ENCODE peak calls at places on chromosomes 2 and 18, in eight cellular contexts. K, F, E, V, R, S, L and P are unnamed samples. For H3K9me3, the result is how much of the 10 kb centered on the place peaks cover.

GRCh38 chr2:33766175-33766574 is 167.1 kb upstream of the FAM98A start:
- DNase-seq in K (no peak), F (no peak), E (no peak), V (no peak), R (no peak), S (no peak), L (no peak), P (no peak)

GRCh38 chr2:162403884-162404283 is 60.0 kb downstream of the GCA start:
- DNase-seq in K (peak), F (no peak), E (peak), V (no peak), R (no peak), S (no peak), L (no peak), P (no peak)

GRCh38 chr2:12106440-12107080 is 360.1 kb downstream of the LPIN1 start:
- DNase-seq in K (peak), F (no peak), E (peak), V (peak), R (no peak), S (no peak), L (no peak), P (no peak)

GRCh38 chr2:101396352-101396717 is 9.0 kb upstream of the CREG2 start:
- DNase-seq in K (peak), F (no peak), E (no peak), V (no peak), R (no peak), S (no peak), L (no peak), P (peak)

GRCh38 chr2:240932001-240932723 is 26.0 kb downstream of the CROCC2 start:
- DNase-seq in K (no peak), F (no peak), E (peak), V (peak), R (no peak), S (no peak), L (no peak), P (no peak)

GRCh38 chr2:147844691-147845607 is at the start of gene ACVR2A:
- DNase-seq in K (peak), F (no peak), E (peak), V (peak), R (no peak), S (no peak), L (peak), P (peak)

GRCh38 chr18:34287825-34288224 is 63.1 kb upstream of the NOL4 start:
- DNase-seq in K (no peak), F (no peak), E (no peak), V (no peak), R (no peak), S (no peak), L (no peak), P (no peak)

GRCh38 chr2:48483916-48484315 is 46.0 kb upstream of the STON1 start:
- DNase-seq in K (peak), F (no peak), E (no peak), V (no peak), R (no peak), S (no peak), L (no peak), P (no peak)

GRCh38 chr18:67400502-67401117 is 115.9 kb downstream of the DSEL start:
- DNase-seq in K (peak), F (no peak), E (no peak), V (no peak), R (no peak), S (no peak), L (no peak), P (no peak)

GRCh38 chr2:200406379-200406778 is 99.9 kb downstream of the SPATS2L start:
- DNase-seq in K (no peak), F (no peak), E (no peak), V (no peak), R (no peak), S (no peak), L (no peak), P (no peak)

GRCh38 chr2:238966274-238966937 is 118.5 kb downstream of the TWIST2 start:
- DNase-seq in K (no peak), F (no peak), E (peak), V (no peak), R (no peak), S (no peak), L (no peak), P (no peak)

GRCh38 chr18:55821219-55821618 is 233.2 kb upstream of the TCF4 start:
- DNase-seq in K (peak), F (no peak), E (no peak), V (no peak), R (no peak), S (no peak), L (no peak), P (peak)

GRCh38 chr2:28358668-28359201 is 33.9 kb upstream of the FOSL2 start:
- DNase-seq in K (no peak), F (no peak), E (no peak), V (no peak), R (no peak), S (no peak), L (no peak), P (no peak)

GRCh38 chr2:207227062-207227748 is 61.5 kb upstream of the KLF7 start:
- DNase-seq in K (peak), F (no peak), E (no peak), V (peak), R (no peak), S (no peak), L (peak), P (peak)

GRCh38 chr2:3291113-3291512 is 86.5 kb downstream of the EIPR1 start:
- DNase-seq in K (no peak), F (no peak), E (no peak), V (no peak), R (no peak), S (no peak), L (no peak), P (no peak)

GRCh38 chr2:134226561-134226960 is 27.3 kb upstream of the MGAT5 start:
- DNase-seq in K (no peak), F (no peak), E (no peak), V (no peak), R (no peak), S (no peak), L (no peak), P (no peak)

GRCh38 chr2:134230885-134231284 is 23.0 kb upstream of the MGAT5 start:
- DNase-seq in K (no peak), F (no peak), E (no peak), V (no peak), R (no peak), S (no peak), L (no peak), P (no peak)

GRCh38 chr2:134227666-134228065 is 26.2 kb upstream of the MGAT5 start:
- DNase-seq in K (no peak), F (no peak), E (no peak), V (no peak), R (no peak), S (no peak), L (no peak), P (no peak)

GRCh38 chr2:134229540-134229939 is 24.3 kb upstream of the MGAT5 start:
- DNase-seq in K (no peak), F (no peak), E (no peak), V (no peak), R (no peak), S (no peak), L (no peak), P (no peak)

GRCh38 chr2:134228493-134228903 is 25.4 kb upstream of the MGAT5 start:
- DNase-seq in K (no peak), F (no peak), E (peak), V (no peak), R (no peak), S (no peak), L (no peak), P (no peak)
- TF ChIP-seq CTCF in K (peak), F (peak), E (peak), V (peak), R (no peak), S (peak), L (peak), P (peak)

GRCh38 chr2:230521386-230521785 is 105.4 kb downstream of the SP100 start:
- DNase-seq in K (no peak), F (no peak), E (no peak), V (no peak), R (no peak), S (no peak), L (no peak), P (no peak)
- H3K9me3 ChIP-seq in K (under half), F (under half), E (under half), V (under half), R (under half), S (under half), L (under half), P (under half)

GRCh38 chr2:137888845-137889244 is 75.4 kb upstream of the HNMT start:
- DNase-seq in K (peak), F (no peak), E (peak), V (no peak), R (no peak), S (peak), L (peak), P (peak)
- TF ChIP-seq CTCF in K (peak), F (no peak), E (peak), V (peak), R (no peak), S (peak), L (peak), P (peak)

GRCh38 chr2:46519265-46519664 is 39.9 kb downstream of the TMEM247 start:
- DNase-seq in K (no peak), F (no peak), E (no peak), V (no peak), R (no peak), S (no peak), L (no peak), P (no peak)

GRCh38 chr2:46520108-46520507 is 40.7 kb downstream of the TMEM247 start:
- DNase-seq in K (peak), F (no peak), E (peak), V (no peak), R (no peak), S (no peak), L (no peak), P (peak)

GRCh38 chr2:46518848-46519247 is 39.5 kb downstream of the TMEM247 start:
- DNase-seq in K (no peak), F (no peak), E (peak), V (no peak), R (no peak), S (no peak), L (no peak), P (no peak)

GRCh38 chr2:46514738-46515137 is 35.4 kb downstream of the TMEM247 start:
- DNase-seq in K (no peak), F (no peak), E (no peak), V (no peak), R (no peak), S (no peak), L (no peak), P (no peak)

GRCh38 chr2:46517485-46517884 is 38.1 kb downstream of the TMEM247 start:
- DNase-seq in K (no peak), F (no peak), E (no peak), V (no peak), R (no peak), S (no peak), L (no peak), P (no peak)
- H3K9me3 ChIP-seq in K (under half), F (under half), E (under half), V (under half), R (under half), S (under half), L (under half), P (under half)

GRCh38 chr18:47601608-47602272 is 328.7 kb downstream of the SMAD2 start:
- DNase-seq in K (no peak), F (no peak), E (no peak), V (no peak), R (no peak), S (no peak), L (peak), P (no peak)

GRCh38 chr18:47591429-47591828 is 339.0 kb downstream of the SMAD2 start:
- DNase-seq in K (no peak), F (no peak), E (no peak), V (no peak), R (no peak), S (no peak), L (no peak), P (no peak)

GRCh38 chr18:47594063-47594462 is 336.4 kb downstream of the SMAD2 start:
- DNase-seq in K (no peak), F (no peak), E (no peak), V (no peak), R (no peak), S (no peak), L (peak), P (no peak)

GRCh38 chr18:47594621-47595086 is 335.8 kb downstream of the SMAD2 start:
- DNase-seq in K (no peak), F (no peak), E (no peak), V (no peak), R (no peak), S (no peak), L (no peak), P (no peak)

GRCh38 chr18:47595816-47596501 is 334.5 kb downstream of the SMAD2 start:
- DNase-seq in K (no peak), F (no peak), E (peak), V (no peak), R (no peak), S (peak), L (peak), P (no peak)
- TF ChIP-seq CTCF in K (peak), F (no peak), E (peak), V (peak), R (no peak), S (peak), L (peak), P (no peak)

DNA sequence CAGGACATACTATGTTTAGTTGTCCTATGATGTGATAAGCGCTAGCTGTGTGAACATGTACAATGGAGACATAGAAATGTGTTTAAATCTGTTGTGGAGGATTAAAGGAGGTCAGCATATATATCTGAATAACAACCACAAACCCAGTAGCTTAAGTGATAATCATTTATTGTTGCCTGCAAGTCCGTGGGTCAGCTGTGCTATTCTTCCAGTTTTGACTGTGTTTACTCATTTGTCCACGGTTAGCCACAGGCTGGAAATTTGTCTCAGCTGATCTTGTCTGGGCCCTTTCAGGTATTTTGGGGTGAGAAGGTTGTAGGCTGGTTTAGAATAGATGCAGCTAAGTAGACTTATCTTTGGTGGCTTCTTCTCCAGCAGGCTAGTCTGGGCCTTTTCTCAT is 110.4 kb downstream of the PARD3B start:
- DNase-seq in K (no peak), F (no peak), E (no peak), V (no peak), R (no peak), S (no peak), L (no peak), P (no peak)
- H3K9me3 ChIP-seq in K (under half), F (under half), E (under half), V (under half), R (under half), S (under half), L (under half), P (under half)

GRCh38 chr2:59885536-59885935 is 667.9 kb downstream of the BCL11A start:
- DNase-seq in K (no peak), F (no peak), E (no peak), V (no peak), R (no peak), S (no peak), L (no peak), P (no peak)

GRCh38 chr2:59881214-59881613 is 672.2 kb downstream of the BCL11A start:
- DNase-seq in K (no peak), F (no peak), E (no peak), V (no peak), R (no peak), S (no peak), L (no peak), P (no peak)

GRCh38 chr2:59882279-59882678 is 671.2 kb downstream of the BCL11A start:
- DNase-seq in K (no peak), F (no peak), E (no peak), V (no peak), R (no peak), S (no peak), L (no peak), P (no peak)

GRCh38 chr2:59884166-59884565 is 669.3 kb downstream of the BCL11A start:
- DNase-seq in K (no peak), F (no peak), E (no peak), V (no peak), R (no peak), S (no peak), L (no peak), P (no peak)

GRCh38 chr2:59882822-59883221 is 670.6 kb downstream of the BCL11A start:
- DNase-seq in K (no peak), F (no peak), E (no peak), V (no peak), R (no peak), S (no peak), L (no peak), P (no peak)
- TF ChIP-seq CTCF in K (no peak), F (no peak), E (no peak), V (no peak), R (no peak), S (no peak), L (no peak), P (no peak)

GRCh38 chr2:79552653-79553052 is 39.8 kb downstream of the CTNNA2 start:
- DNase-seq in K (no peak), F (no peak), E (no peak), V (no peak), R (no peak), S (no peak), L (no peak), P (no peak)

GRCh38 chr2:79547568-79547967 is 34.7 kb downstream of the CTNNA2 start:
- DNase-seq in K (no peak), F (no peak), E (no peak), V (no peak), R (no peak), S (no peak), L (no peak), P (no peak)
- H3K9me3 ChIP-seq in K (under half), F (under half), E (under half), V (under half), R (under half), S (under half), L (under half), P (under half)

DNA sequence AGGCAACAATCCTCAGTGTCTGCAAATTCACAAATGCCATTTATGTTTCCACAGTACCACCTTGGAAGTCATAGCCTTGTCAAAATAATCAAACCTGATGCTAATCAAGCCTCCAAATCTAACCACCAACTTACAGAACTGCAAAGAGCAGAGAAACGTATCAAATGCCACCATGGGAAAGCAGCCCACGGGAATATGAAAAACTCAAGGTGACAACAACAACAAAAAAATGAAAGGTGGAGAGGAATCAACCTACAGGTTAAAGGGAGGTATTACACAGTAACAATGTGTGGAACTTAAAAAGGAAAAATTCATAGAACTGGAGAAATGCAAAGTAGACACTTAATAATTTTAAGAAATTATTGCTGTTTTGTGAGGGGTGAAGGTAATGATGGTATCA is 46.7 kb downstream of the CD226 start:
- DNase-seq in K (no peak), F (no peak), E (no peak), V (no peak), R (no peak), S (no peak), L (no peak), P (no peak)
- TF ChIP-seq CTCF in K (peak), F (no peak), E (no peak), V (no peak), R (no peak), S (peak), L (peak), P (no peak)